ENCODE peak calls at places on chromosomes 4 and X, in five cellular contexts. One of them, this sample, is unnamed.
A peak's percentile ranks its signal among the peaks of the same experiment; 100 is the strongest.

GRCh38 chr4:153916273-153916755 is 127.4 kb upstream of the SFRP2 start:
- DNase-seq in activated CD4-positive, CD25-positive, alpha-beta regulatory T cell: no peak
- DNase-seq in occipital lobe: no peak
- DNase-seq in iris pigment epithelial cell: no peak
- DNase-seq in stimulated activated CD4-positive, alpha-beta T cell treated with anti-CD3 and anti-CD28 coated beads, Interleukin-1b, Interleukin-23, amount 100 ng/mL, for 1 hour: no peak
- DNase-seq in this sample: no peak

GRCh38 chr4:127741247-127741646 is 11.0 kb downstream of the SLC25A31 start:
- DNase-seq in occipital lobe: no peak
- DNase-seq in activated CD4-positive, CD25-positive, alpha-beta regulatory T cell: no peak
- DNase-seq in iris pigment epithelial cell: no peak
- DNase-seq in stimulated activated CD4-positive, alpha-beta T cell treated with anti-CD3 and anti-CD28 coated beads, Interleukin-1b, Interleukin-23, amount 100 ng/mL, for 1 hour: no peak
- DNase-seq in this sample: no peak

GRCh38 chr4:54558889-54559682 is 98.7 kb upstream of the KIT start:
- DNase-seq in activated CD4-positive, CD25-positive, alpha-beta regulatory T cell: no peak
- DNase-seq in occipital lobe: no peak
- DNase-seq in stimulated activated CD4-positive, alpha-beta T cell treated with anti-CD3 and anti-CD28 coated beads, Interleukin-1b, Interleukin-23, amount 100 ng/mL, for 1 hour: no peak
- DNase-seq in iris pigment epithelial cell: no peak
- DNase-seq in this sample: no peak

GRCh38 chr4:98780111-98780549 is 121.7 kb upstream of the TSPAN5 start:
- DNase-seq in iris pigment epithelial cell: peak; percentile 56
- DNase-seq in occipital lobe: no peak
- DNase-seq in stimulated activated CD4-positive, alpha-beta T cell treated with anti-CD3 and anti-CD28 coated beads, Interleukin-1b, Interleukin-23, amount 100 ng/mL, for 1 hour: no peak
- DNase-seq in activated CD4-positive, CD25-positive, alpha-beta regulatory T cell: no peak
- DNase-seq in this sample: no peak

GRCh38 chr4:6052679-6053078 is 34.4 kb upstream of the C4orf50 start:
- DNase-seq in iris pigment epithelial cell: no peak
- DNase-seq in stimulated activated CD4-positive, alpha-beta T cell treated with anti-CD3 and anti-CD28 coated beads, Interleukin-1b, Interleukin-23, amount 100 ng/mL, for 1 hour: no peak
- DNase-seq in occipital lobe: no peak
- DNase-seq in activated CD4-positive, CD25-positive, alpha-beta regulatory T cell: no peak
- DNase-seq in this sample: no peak

GRCh38 chr4:11589676-11590075 is 161.0 kb upstream of the HS3ST1 start:
- DNase-seq in stimulated activated CD4-positive, alpha-beta T cell treated with anti-CD3 and anti-CD28 coated beads, Interleukin-1b, Interleukin-23, amount 100 ng/mL, for 1 hour: no peak
- DNase-seq in activated CD4-positive, CD25-positive, alpha-beta regulatory T cell: no peak
- DNase-seq in occipital lobe: no peak
- DNase-seq in iris pigment epithelial cell: peak; percentile 35
- DNase-seq in this sample: no peak

GRCh38 chrX:39613508-39613921 is 484.2 kb downstream of the BCOR start:
- DNase-seq in activated CD4-positive, CD25-positive, alpha-beta regulatory T cell: no peak
- DNase-seq in stimulated activated CD4-positive, alpha-beta T cell treated with anti-CD3 and anti-CD28 coated beads, Interleukin-1b, Interleukin-23, amount 100 ng/mL, for 1 hour: no peak
- DNase-seq in occipital lobe: no peak
- DNase-seq in iris pigment epithelial cell: no peak
- DNase-seq in this sample: no peak

GRCh38 chr4:16532240-16532990 is 306.1 kb upstream of the TAPT1 start:
- DNase-seq in occipital lobe: no peak
- DNase-seq in activated CD4-positive, CD25-positive, alpha-beta regulatory T cell: no peak
- DNase-seq in stimulated activated CD4-positive, alpha-beta T cell treated with anti-CD3 and anti-CD28 coated beads, Interleukin-1b, Interleukin-23, amount 100 ng/mL, for 1 hour: no peak
- DNase-seq in iris pigment epithelial cell: peak; percentile 92
- DNase-seq in this sample: no peak

GRCh38 chr4:113908829-113909228 is 70.6 kb downstream of the ARSJ start:
- DNase-seq in stimulated activated CD4-positive, alpha-beta T cell treated with anti-CD3 and anti-CD28 coated beads, Interleukin-1b, Interleukin-23, amount 100 ng/mL, for 1 hour: no peak
- DNase-seq in activated CD4-positive, CD25-positive, alpha-beta regulatory T cell: no peak
- DNase-seq in iris pigment epithelial cell: no peak
- DNase-seq in occipital lobe: no peak
- DNase-seq in this sample: no peak

GRCh38 chrX:133953785-133954355 is 31.5 kb downstream of the GPC3 start:
- DNase-seq in stimulated activated CD4-positive, alpha-beta T cell treated with anti-CD3 and anti-CD28 coated beads, Interleukin-1b, Interleukin-23, amount 100 ng/mL, for 1 hour: no peak
- DNase-seq in occipital lobe: no peak
- DNase-seq in iris pigment epithelial cell: no peak
- DNase-seq in activated CD4-positive, CD25-positive, alpha-beta regulatory T cell: no peak
- DNase-seq in this sample: no peak

GRCh38 chr4:186622788-186623464 is 67.6 kb upstream of the MTNR1A start:
- DNase-seq in stimulated activated CD4-positive, alpha-beta T cell treated with anti-CD3 and anti-CD28 coated beads, Interleukin-1b, Interleukin-23, amount 100 ng/mL, for 1 hour: no peak
- DNase-seq in occipital lobe: no peak
- DNase-seq in activated CD4-positive, CD25-positive, alpha-beta regulatory T cell: no peak
- DNase-seq in iris pigment epithelial cell: peak; percentile 89
- DNase-seq in this sample: no peak

GRCh38 chrX:154476821-154477220 is 2.3 kb downstream of the LAGE3 start:
- DNase-seq in activated CD4-positive, CD25-positive, alpha-beta regulatory T cell: no peak
- DNase-seq in iris pigment epithelial cell: no peak
- DNase-seq in occipital lobe: no peak
- DNase-seq in stimulated activated CD4-positive, alpha-beta T cell treated with anti-CD3 and anti-CD28 coated beads, Interleukin-1b, Interleukin-23, amount 100 ng/mL, for 1 hour: no peak
- DNase-seq in this sample: no peak

GRCh38 chrX:104189862-104190261 is 23.6 kb downstream of the FAM199X start:
- DNase-seq in stimulated activated CD4-positive, alpha-beta T cell treated with anti-CD3 and anti-CD28 coated beads, Interleukin-1b, Interleukin-23, amount 100 ng/mL, for 1 hour: no peak
- DNase-seq in activated CD4-positive, CD25-positive, alpha-beta regulatory T cell: no peak
- DNase-seq in iris pigment epithelial cell: no peak
- DNase-seq in occipital lobe: no peak
- DNase-seq in this sample: no peak

GRCh38 chrX:135112096-135112729 is 8.1 kb downstream of the ETDB start:
- DNase-seq in stimulated activated CD4-positive, alpha-beta T cell treated with anti-CD3 and anti-CD28 coated beads, Interleukin-1b, Interleukin-23, amount 100 ng/mL, for 1 hour: no peak
- DNase-seq in occipital lobe: no peak
- DNase-seq in activated CD4-positive, CD25-positive, alpha-beta regulatory T cell: no peak
- DNase-seq in iris pigment epithelial cell: peak; percentile 42
- DNase-seq in this sample: no peak

GRCh38 chr4:39893693-39894072 is 84.0 kb downstream of the PDS5A start:
- DNase-seq in iris pigment epithelial cell: no peak
- DNase-seq in activated CD4-positive, CD25-positive, alpha-beta regulatory T cell: no peak
- DNase-seq in stimulated activated CD4-positive, alpha-beta T cell treated with anti-CD3 and anti-CD28 coated beads, Interleukin-1b, Interleukin-23, amount 100 ng/mL, for 1 hour: no peak
- DNase-seq in occipital lobe: no peak
- DNase-seq in this sample: no peak

GRCh38 chrX:99572711-99573110 is 837.4 kb downstream of the PCDH19 start:
- DNase-seq in stimulated activated CD4-positive, alpha-beta T cell treated with anti-CD3 and anti-CD28 coated beads, Interleukin-1b, Interleukin-23, amount 100 ng/mL, for 1 hour: no peak
- DNase-seq in activated CD4-positive, CD25-positive, alpha-beta regulatory T cell: no peak
- DNase-seq in occipital lobe: no peak
- DNase-seq in iris pigment epithelial cell: no peak
- DNase-seq in this sample: no peak

GRCh38 chr4:56764206-56764605 is 57.3 kb downstream of the SPINK2 start:
- DNase-seq in iris pigment epithelial cell: peak; percentile 34
- DNase-seq in activated CD4-positive, CD25-positive, alpha-beta regulatory T cell: no peak
- DNase-seq in stimulated activated CD4-positive, alpha-beta T cell treated with anti-CD3 and anti-CD28 coated beads, Interleukin-1b, Interleukin-23, amount 100 ng/mL, for 1 hour: no peak
- DNase-seq in occipital lobe: no peak
- DNase-seq in this sample: no peak

GRCh38 chrX:76127341-76127740 is 45.5 kb upstream of the PBDC1 start:
- DNase-seq in stimulated activated CD4-positive, alpha-beta T cell treated with anti-CD3 and anti-CD28 coated beads, Interleukin-1b, Interleukin-23, amount 100 ng/mL, for 1 hour: no peak
- DNase-seq in occipital lobe: no peak
- DNase-seq in iris pigment epithelial cell: no peak
- DNase-seq in activated CD4-positive, CD25-positive, alpha-beta regulatory T cell: no peak
- DNase-seq in this sample: no peak

GRCh38 chr4:82181789-82182188 is 192.0 kb downstream of the HNRNPD start:
- DNase-seq in activated CD4-positive, CD25-positive, alpha-beta regulatory T cell: no peak
- DNase-seq in stimulated activated CD4-positive, alpha-beta T cell treated with anti-CD3 and anti-CD28 coated beads, Interleukin-1b, Interleukin-23, amount 100 ng/mL, for 1 hour: no peak
- DNase-seq in occipital lobe: no peak
- DNase-seq in iris pigment epithelial cell: no peak
- DNase-seq in this sample: no peak

This sample was measured in cerebellar nuclear complex.